ENCODE peak calls at places on chromosome 10, in eight cellular contexts. One of them, this sample, is unnamed.
A peak's percentile ranks its signal among the peaks of the same experiment; 100 is the strongest.

GRCh38 chr10:98273454-98273850 is 5.5 kb upstream of the LOXL4 start:
- DNase-seq in stimulated activated CD4-positive, alpha-beta T cell treated with anti-CD3 and anti-CD28 coated beads, Interleukin-2, amount 100 ng/mL, for 48 hours: no peak
- DNase-seq in H54: no peak
- DNase-seq in skeletal muscle cell: no peak
- DNase-seq in RKO: no peak
- DNase-seq in SHP77: no peak
- DNase-seq in NCI-H2029 treated with DMSO at 0.1 percent for 48 hours: no peak
- DNase-seq in stimulated activated naive CD4-positive, alpha-beta T cell: no peak
- DNase-seq in this sample: no peak

GRCh38 chr10:123527122-123527521 is 139.0 kb upstream of the GPR26 start:
- DNase-seq in stimulated activated CD4-positive, alpha-beta T cell treated with anti-CD3 and anti-CD28 coated beads, Interleukin-2, amount 100 ng/mL, for 48 hours: no peak
- DNase-seq in H54: no peak
- DNase-seq in skeletal muscle cell: no peak
- DNase-seq in RKO: no peak
- DNase-seq in SHP77: no peak
- DNase-seq in NCI-H2029 treated with DMSO at 0.1 percent for 48 hours: no peak
- DNase-seq in stimulated activated naive CD4-positive, alpha-beta T cell: no peak
- DNase-seq in this sample: no peak

GRCh38 chr10:129767751-129768150 is 196.3 kb downstream of the EBF3 start:
- DNase-seq in stimulated activated CD4-positive, alpha-beta T cell treated with anti-CD3 and anti-CD28 coated beads, Interleukin-2, amount 100 ng/mL, for 48 hours: no peak
- DNase-seq in H54: no peak
- DNase-seq in skeletal muscle cell: no peak
- DNase-seq in RKO: no peak
- DNase-seq in SHP77: no peak
- DNase-seq in NCI-H2029 treated with DMSO at 0.1 percent for 48 hours: no peak
- DNase-seq in stimulated activated naive CD4-positive, alpha-beta T cell: no peak
- DNase-seq in this sample: no peak

GRCh38 chr10:93030409-93030808 is 30.2 kb upstream of the CYP26C1 start:
- DNase-seq in stimulated activated CD4-positive, alpha-beta T cell treated with anti-CD3 and anti-CD28 coated beads, Interleukin-2, amount 100 ng/mL, for 48 hours: no peak
- DNase-seq in H54: peak; percentile 50
- DNase-seq in skeletal muscle cell: peak; percentile 24
- DNase-seq in RKO: peak; percentile 21
- DNase-seq in SHP77: no peak
- DNase-seq in NCI-H2029 treated with DMSO at 0.1 percent for 48 hours: no peak
- DNase-seq in stimulated activated naive CD4-positive, alpha-beta T cell: no peak
- DNase-seq in this sample: no peak

GRCh38 chr10:113452146-113452545 is 100.7 kb upstream of the HABP2 start:
- DNase-seq in stimulated activated CD4-positive, alpha-beta T cell treated with anti-CD3 and anti-CD28 coated beads, Interleukin-2, amount 100 ng/mL, for 48 hours: no peak
- DNase-seq in H54: no peak
- DNase-seq in skeletal muscle cell: no peak
- DNase-seq in RKO: no peak
- DNase-seq in SHP77: no peak
- DNase-seq in NCI-H2029 treated with DMSO at 0.1 percent for 48 hours: no peak
- DNase-seq in stimulated activated naive CD4-positive, alpha-beta T cell: no peak
- DNase-seq in this sample: no peak

GRCh38 chr10:49113741-49114141 is 1.6 kb downstream of the VSTM4 start:
- DNase-seq in stimulated activated CD4-positive, alpha-beta T cell treated with anti-CD3 and anti-CD28 coated beads, Interleukin-2, amount 100 ng/mL, for 48 hours: no peak
- DNase-seq in H54: no peak
- DNase-seq in skeletal muscle cell: no peak
- DNase-seq in RKO: no peak
- DNase-seq in SHP77: no peak
- DNase-seq in NCI-H2029 treated with DMSO at 0.1 percent for 48 hours: no peak
- DNase-seq in stimulated activated naive CD4-positive, alpha-beta T cell: no peak
- DNase-seq in this sample: no peak

GRCh38 chr10:3350205-3350604 is 177.6 kb upstream of the PITRM1 start:
- DNase-seq in stimulated activated CD4-positive, alpha-beta T cell treated with anti-CD3 and anti-CD28 coated beads, Interleukin-2, amount 100 ng/mL, for 48 hours: no peak
- DNase-seq in H54: no peak
- DNase-seq in skeletal muscle cell: no peak
- DNase-seq in RKO: no peak
- DNase-seq in SHP77: no peak
- DNase-seq in NCI-H2029 treated with DMSO at 0.1 percent for 48 hours: no peak
- DNase-seq in stimulated activated naive CD4-positive, alpha-beta T cell: no peak
- DNase-seq in this sample: no peak

GRCh38 chr10:122033224-122033926 is 44.4 kb downstream of the TACC2 start:
- DNase-seq in stimulated activated CD4-positive, alpha-beta T cell treated with anti-CD3 and anti-CD28 coated beads, Interleukin-2, amount 100 ng/mL, for 48 hours: no peak
- DNase-seq in H54: no peak
- DNase-seq in skeletal muscle cell: no peak
- DNase-seq in RKO: no peak
- DNase-seq in SHP77: no peak
- DNase-seq in NCI-H2029 treated with DMSO at 0.1 percent for 48 hours: no peak
- DNase-seq in stimulated activated naive CD4-positive, alpha-beta T cell: no peak
- DNase-seq in this sample: no peak

GRCh38 chr10:48231699-48232315 is 42.7 kb downstream of the FRMPD2 start:
- DNase-seq in stimulated activated CD4-positive, alpha-beta T cell treated with anti-CD3 and anti-CD28 coated beads, Interleukin-2, amount 100 ng/mL, for 48 hours: no peak
- DNase-seq in H54: no peak
- DNase-seq in skeletal muscle cell: no peak
- DNase-seq in RKO: peak; percentile 24
- DNase-seq in SHP77: no peak
- DNase-seq in NCI-H2029 treated with DMSO at 0.1 percent for 48 hours: no peak
- DNase-seq in stimulated activated naive CD4-positive, alpha-beta T cell: no peak
- DNase-seq in this sample: no peak

GRCh38 chr10:74738985-74739567 is 87.3 kb upstream of the KAT6B start:
- DNase-seq in stimulated activated CD4-positive, alpha-beta T cell treated with anti-CD3 and anti-CD28 coated beads, Interleukin-2, amount 100 ng/mL, for 48 hours: peak; percentile 4
- DNase-seq in H54: no peak
- DNase-seq in skeletal muscle cell: no peak
- DNase-seq in RKO: no peak
- DNase-seq in SHP77: no peak
- DNase-seq in NCI-H2029 treated with DMSO at 0.1 percent for 48 hours: no peak
- DNase-seq in stimulated activated naive CD4-positive, alpha-beta T cell: no peak
- DNase-seq in this sample: peak; percentile 35

GRCh38 chr10:97200616-97201015 is 14.9 kb upstream of the SLIT1 start:
- DNase-seq in stimulated activated CD4-positive, alpha-beta T cell treated with anti-CD3 and anti-CD28 coated beads, Interleukin-2, amount 100 ng/mL, for 48 hours: no peak
- DNase-seq in H54: no peak
- DNase-seq in skeletal muscle cell: no peak
- DNase-seq in RKO: no peak
- DNase-seq in SHP77: no peak
- DNase-seq in NCI-H2029 treated with DMSO at 0.1 percent for 48 hours: no peak
- DNase-seq in stimulated activated naive CD4-positive, alpha-beta T cell: no peak
- DNase-seq in this sample: peak; percentile 18

GRCh38 chr10:12549297-12549696 is 199.9 kb downstream of the CAMK1D start:
- DNase-seq in stimulated activated CD4-positive, alpha-beta T cell treated with anti-CD3 and anti-CD28 coated beads, Interleukin-2, amount 100 ng/mL, for 48 hours: no peak
- DNase-seq in H54: no peak
- DNase-seq in skeletal muscle cell: no peak
- DNase-seq in RKO: no peak
- DNase-seq in SHP77: no peak
- DNase-seq in NCI-H2029 treated with DMSO at 0.1 percent for 48 hours: no peak
- DNase-seq in stimulated activated naive CD4-positive, alpha-beta T cell: no peak
- DNase-seq in this sample: no peak

GRCh38 chr10:122441961-122442360 is 12.5 kb upstream of the ARMS2 start:
- DNase-seq in stimulated activated CD4-positive, alpha-beta T cell treated with anti-CD3 and anti-CD28 coated beads, Interleukin-2, amount 100 ng/mL, for 48 hours: no peak
- DNase-seq in H54: no peak
- DNase-seq in skeletal muscle cell: no peak
- DNase-seq in RKO: peak; percentile 22
- DNase-seq in SHP77: no peak
- DNase-seq in NCI-H2029 treated with DMSO at 0.1 percent for 48 hours: no peak
- DNase-seq in stimulated activated naive CD4-positive, alpha-beta T cell: no peak
- DNase-seq in this sample: no peak

GRCh38 chr10:132938472-132939329 is 3.7 kb downstream of the CFAP46 start:
- DNase-seq in stimulated activated CD4-positive, alpha-beta T cell treated with anti-CD3 and anti-CD28 coated beads, Interleukin-2, amount 100 ng/mL, for 48 hours: no peak
- DNase-seq in H54: no peak
- DNase-seq in skeletal muscle cell: no peak
- DNase-seq in RKO: peak; percentile 44
- DNase-seq in SHP77: peak; percentile 21
- DNase-seq in NCI-H2029 treated with DMSO at 0.1 percent for 48 hours: no peak
- DNase-seq in stimulated activated naive CD4-positive, alpha-beta T cell: no peak
- DNase-seq in this sample: no peak

GRCh38 chr10:101080933-101081546 is 19.3 kb downstream of the KAZALD1 start:
- DNase-seq in stimulated activated CD4-positive, alpha-beta T cell treated with anti-CD3 and anti-CD28 coated beads, Interleukin-2, amount 100 ng/mL, for 48 hours: no peak
- DNase-seq in H54: no peak
- DNase-seq in skeletal muscle cell: no peak
- DNase-seq in RKO: peak; percentile 32
- DNase-seq in SHP77: no peak
- DNase-seq in NCI-H2029 treated with DMSO at 0.1 percent for 48 hours: no peak
- DNase-seq in stimulated activated naive CD4-positive, alpha-beta T cell: no peak
- DNase-seq in this sample: no peak

GRCh38 chr10:81081887-81082620 is 544.4 kb downstream of the SH2D4B start:
- DNase-seq in stimulated activated CD4-positive, alpha-beta T cell treated with anti-CD3 and anti-CD28 coated beads, Interleukin-2, amount 100 ng/mL, for 48 hours: no peak
- DNase-seq in H54: no peak
- DNase-seq in skeletal muscle cell: no peak
- DNase-seq in RKO: peak; percentile 21
- DNase-seq in SHP77: no peak
- DNase-seq in NCI-H2029 treated with DMSO at 0.1 percent for 48 hours: no peak
- DNase-seq in stimulated activated naive CD4-positive, alpha-beta T cell: no peak
- DNase-seq in this sample: no peak

GRCh38 chr10:125151824-125152634 is 8.3 kb downstream of the CTBP2 start:
- DNase-seq in stimulated activated CD4-positive, alpha-beta T cell treated with anti-CD3 and anti-CD28 coated beads, Interleukin-2, amount 100 ng/mL, for 48 hours: no peak
- DNase-seq in H54: no peak
- DNase-seq in skeletal muscle cell: no peak
- DNase-seq in RKO: no peak
- DNase-seq in SHP77: no peak
- DNase-seq in NCI-H2029 treated with DMSO at 0.1 percent for 48 hours: no peak
- DNase-seq in stimulated activated naive CD4-positive, alpha-beta T cell: no peak
- DNase-seq in this sample: no peak

GRCh38 chr10:73923935-73924598 is 13.1 kb downstream of the PLAU start:
- DNase-seq in stimulated activated CD4-positive, alpha-beta T cell treated with anti-CD3 and anti-CD28 coated beads, Interleukin-2, amount 100 ng/mL, for 48 hours: no peak
- DNase-seq in H54: no peak
- DNase-seq in skeletal muscle cell: no peak
- DNase-seq in RKO: no peak
- DNase-seq in SHP77: no peak
- DNase-seq in NCI-H2029 treated with DMSO at 0.1 percent for 48 hours: no peak
- DNase-seq in stimulated activated naive CD4-positive, alpha-beta T cell: no peak
- DNase-seq in this sample: no peak

GRCh38 chr10:102814873-102815661 is 22.1 kb downstream of the CYP17A1 start:
- DNase-seq in stimulated activated CD4-positive, alpha-beta T cell treated with anti-CD3 and anti-CD28 coated beads, Interleukin-2, amount 100 ng/mL, for 48 hours: no peak
- DNase-seq in H54: no peak
- DNase-seq in skeletal muscle cell: no peak
- DNase-seq in RKO: no peak
- DNase-seq in SHP77: no peak
- DNase-seq in NCI-H2029 treated with DMSO at 0.1 percent for 48 hours: no peak
- DNase-seq in stimulated activated naive CD4-positive, alpha-beta T cell: no peak
- DNase-seq in this sample: no peak

GRCh38 chr10:132477066-132477397 is 60.6 kb upstream of the INPP5A start:
- DNase-seq in stimulated activated CD4-positive, alpha-beta T cell treated with anti-CD3 and anti-CD28 coated beads, Interleukin-2, amount 100 ng/mL, for 48 hours: no peak
- DNase-seq in H54: no peak
- DNase-seq in skeletal muscle cell: no peak
- DNase-seq in RKO: no peak
- DNase-seq in SHP77: no peak
- DNase-seq in NCI-H2029 treated with DMSO at 0.1 percent for 48 hours: no peak
- DNase-seq in stimulated activated naive CD4-positive, alpha-beta T cell: no peak
- DNase-seq in this sample: no peak

GRCh38 chr10:93991596-93992284 is 2.0 kb upstream of the PLCE1 start:
- DNase-seq in stimulated activated CD4-positive, alpha-beta T cell treated with anti-CD3 and anti-CD28 coated beads, Interleukin-2, amount 100 ng/mL, for 48 hours: no peak
- DNase-seq in H54: peak; percentile 93
- DNase-seq in skeletal muscle cell: no peak
- DNase-seq in RKO: peak; percentile 55
- DNase-seq in SHP77: no peak
- DNase-seq in NCI-H2029 treated with DMSO at 0.1 percent for 48 hours: no peak
- DNase-seq in stimulated activated naive CD4-positive, alpha-beta T cell: no peak
- DNase-seq in this sample: no peak

GRCh38 chr10:100745882-100746412 is 565 bp downstream of the PAX2 start:
- DNase-seq in stimulated activated CD4-positive, alpha-beta T cell treated with anti-CD3 and anti-CD28 coated beads, Interleukin-2, amount 100 ng/mL, for 48 hours: no peak
- DNase-seq in H54: no peak
- DNase-seq in skeletal muscle cell: no peak
- DNase-seq in RKO: peak; percentile 16
- DNase-seq in SHP77: no peak
- DNase-seq in NCI-H2029 treated with DMSO at 0.1 percent for 48 hours: no peak
- DNase-seq in stimulated activated naive CD4-positive, alpha-beta T cell: no peak
- DNase-seq in this sample: no peak

GRCh38 chr10:86652361-86653202 is 1.8 kb upstream of the OPN4 start:
- DNase-seq in stimulated activated CD4-positive, alpha-beta T cell treated with anti-CD3 and anti-CD28 coated beads, Interleukin-2, amount 100 ng/mL, for 48 hours: no peak
- DNase-seq in H54: no peak
- DNase-seq in skeletal muscle cell: no peak
- DNase-seq in RKO: no peak
- DNase-seq in SHP77: peak; percentile 5
- DNase-seq in NCI-H2029 treated with DMSO at 0.1 percent for 48 hours: no peak
- DNase-seq in stimulated activated naive CD4-positive, alpha-beta T cell: no peak
- DNase-seq in this sample: no peak

GRCh38 chr10:35307297-35307696 is 29.0 kb upstream of the CCNY start:
- DNase-seq in stimulated activated CD4-positive, alpha-beta T cell treated with anti-CD3 and anti-CD28 coated beads, Interleukin-2, amount 100 ng/mL, for 48 hours: no peak
- DNase-seq in H54: no peak
- DNase-seq in skeletal muscle cell: no peak
- DNase-seq in RKO: peak; percentile 32
- DNase-seq in SHP77: no peak
- DNase-seq in NCI-H2029 treated with DMSO at 0.1 percent for 48 hours: no peak
- DNase-seq in stimulated activated naive CD4-positive, alpha-beta T cell: no peak
- DNase-seq in this sample: no peak

GRCh38 chr10:79159785-79160184 is 91.0 kb downstream of the ZMIZ1 start:
- DNase-seq in stimulated activated CD4-positive, alpha-beta T cell treated with anti-CD3 and anti-CD28 coated beads, Interleukin-2, amount 100 ng/mL, for 48 hours: no peak
- DNase-seq in H54: no peak
- DNase-seq in skeletal muscle cell: no peak
- DNase-seq in RKO: no peak
- DNase-seq in SHP77: no peak
- DNase-seq in NCI-H2029 treated with DMSO at 0.1 percent for 48 hours: no peak
- DNase-seq in stimulated activated naive CD4-positive, alpha-beta T cell: no peak
- DNase-seq in this sample: no peak

GRCh38 chr10:61000769-61001730 is 57.1 kb upstream of the RHOBTB1 start:
- DNase-seq in stimulated activated CD4-positive, alpha-beta T cell treated with anti-CD3 and anti-CD28 coated beads, Interleukin-2, amount 100 ng/mL, for 48 hours: no peak
- DNase-seq in H54: peak; percentile 42
- DNase-seq in skeletal muscle cell: no peak
- DNase-seq in RKO: no peak
- DNase-seq in SHP77: no peak
- DNase-seq in NCI-H2029 treated with DMSO at 0.1 percent for 48 hours: no peak
- DNase-seq in stimulated activated naive CD4-positive, alpha-beta T cell: no peak
- DNase-seq in this sample: no peak

GRCh38 chr10:21347043-21347799 is 178.3 kb downstream of the SKIDA1 start:
- DNase-seq in stimulated activated CD4-positive, alpha-beta T cell treated with anti-CD3 and anti-CD28 coated beads, Interleukin-2, amount 100 ng/mL, for 48 hours: no peak
- DNase-seq in H54: no peak
- DNase-seq in skeletal muscle cell: no peak
- DNase-seq in RKO: no peak
- DNase-seq in SHP77: no peak
- DNase-seq in NCI-H2029 treated with DMSO at 0.1 percent for 48 hours: no peak
- DNase-seq in stimulated activated naive CD4-positive, alpha-beta T cell: no peak
- DNase-seq in this sample: no peak

This sample was measured in stimulated activated naive B cell treated with anti-CD40 and anti-IgM and Interleukin-4, amounts not matched to agents 10 μg/mL and 1 μg/mL and 100 μg/mL, for 72 hours.